ENCODE peak calls at places on chromosomes 3 and 15, in six cellular contexts. O is GM13976, T is thyroid gland, S is AG04450, X is transverse colon, J is choroid plexus epithelial cell. D is an unnamed sample.
A peak's percentile ranks its signal among the peaks of the same experiment; 100 is the strongest.

GRCh38 chr3:5239602-5240001 is 52.1 kb downstream of the EDEM1 start:
- DNase-seq in O (no peak), J (no peak), X (no peak), T (no peak), S (no peak), D (no peak)

GRCh38 chr3:12347301-12347700 is 58.4 kb downstream of the PPARG start:
- DNase-seq in J (peak; percentile 29), X (no peak), O (no peak), T (no peak), S (no peak), D (no peak)

GRCh38 chr15:38610748-38611147 is 46.1 kb upstream of the RASGRP1 start:
- DNase-seq in S (no peak), T (no peak), O (no peak), X (no peak), J (no peak), D (no peak)

GRCh38 chr15:72855791-72856190 is 72.2 kb upstream of the ADPGK start:
- DNase-seq in T (no peak), X (no peak), S (no peak), J (no peak), O (no peak), D (no peak)

GRCh38 chr15:68401496-68402431 is 30.2 kb downstream of the ITGA11 start:
- DNase-seq in X (no peak), S (no peak), T (no peak), O (no peak), J (no peak), D (no peak)

GRCh38 chr3:178629430-178630178 is 93.4 kb downstream of the KCNMB2 start:
- DNase-seq in O (no peak), S (no peak), T (no peak), X (no peak), J (no peak), D (no peak)

GRCh38 chr15:101329309-101329863 is 34.3 kb upstream of the SNRPA1 start:
- DNase-seq in T (no peak), X (no peak), O (no peak), J (no peak), S (no peak), D (no peak)

GRCh38 chr3:73134034-73134433 is 72.6 kb downstream of the EBLN2 start:
- DNase-seq in X (no peak), O (no peak), T (no peak), J (no peak), S (no peak), D (no peak)

GRCh38 chr3:13577181-13578121 is 28.5 kb downstream of the FBLN2 start:
- DNase-seq in O (no peak), T (no peak), X (no peak), J (no peak), S (no peak), D (no peak)

GRCh38 chr3:10547841-10548783 is 42.7 kb upstream of the ATP2B2 start:
- DNase-seq in O (no peak), X (no peak), S (no peak), J (no peak), T (no peak), D (no peak)

GRCh38 chr3:128515967-128516366 is 23.0 kb upstream of the GATA2 start:
- DNase-seq in S (no peak), O (no peak), X (no peak), J (no peak), T (no peak), D (no peak)

DNA sequence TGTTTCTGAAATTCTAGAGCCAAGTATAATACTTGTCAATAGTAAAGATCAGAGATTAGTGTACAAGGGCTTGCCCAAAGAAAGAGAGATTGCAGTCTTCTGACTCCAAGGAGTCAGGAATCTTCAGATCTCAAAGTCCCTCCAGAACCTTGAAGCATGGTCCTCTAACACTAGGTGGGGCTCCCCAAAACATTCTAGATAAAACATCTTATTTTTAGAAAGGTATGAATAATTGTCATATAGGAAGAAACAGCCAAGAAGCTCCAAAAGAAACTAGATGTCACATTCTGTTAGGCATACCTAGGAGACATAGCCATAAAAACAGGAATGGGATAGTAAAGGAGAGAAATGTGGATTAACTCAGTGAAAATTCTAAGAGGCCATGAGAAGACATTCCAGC is 10.7 kb downstream of the MUC13 start:
- DNase-seq in J (peak; percentile 22), T (no peak), X (no peak), S (no peak), O (no peak), D (no peak)
- TF ChIP-seq CTCF in J (peak; percentile 35), T (no peak), X (no peak), S (peak; percentile 33), O (no peak), D (no peak)

GRCh38 chr3:194287392-194287791 is 63.7 kb downstream of the CPN2 start:
- DNase-seq in X (no peak), J (no peak), T (no peak), O (no peak), S (no peak), D (no peak)
- TF ChIP-seq CTCF in X (no peak), J (no peak), T (no peak), O (no peak), S (no peak), D (no peak)

GRCh38 chr15:69476704-69477473 is 24.3 kb downstream of the RPLP1 start:
- DNase-seq in T (no peak), O (no peak), S (no peak), X (no peak), J (no peak), D (no peak)

GRCh38 chr15:69472575-69472974 is 20.0 kb downstream of the RPLP1 start:
- DNase-seq in S (no peak), T (no peak), J (no peak), X (no peak), O (no peak), D (no peak)

GRCh38 chr15:69475769-69476358 is 23.2 kb downstream of the RPLP1 start:
- DNase-seq in X (peak; percentile 84), S (no peak), O (peak; percentile 77), J (peak; percentile 83), T (peak; percentile 75), D (peak; percentile 72)

GRCh38 chr15:69474291-69474690 is 21.7 kb downstream of the RPLP1 start:
- DNase-seq in O (no peak), S (no peak), T (no peak), J (peak; percentile 19), X (no peak), D (no peak)

DNA sequence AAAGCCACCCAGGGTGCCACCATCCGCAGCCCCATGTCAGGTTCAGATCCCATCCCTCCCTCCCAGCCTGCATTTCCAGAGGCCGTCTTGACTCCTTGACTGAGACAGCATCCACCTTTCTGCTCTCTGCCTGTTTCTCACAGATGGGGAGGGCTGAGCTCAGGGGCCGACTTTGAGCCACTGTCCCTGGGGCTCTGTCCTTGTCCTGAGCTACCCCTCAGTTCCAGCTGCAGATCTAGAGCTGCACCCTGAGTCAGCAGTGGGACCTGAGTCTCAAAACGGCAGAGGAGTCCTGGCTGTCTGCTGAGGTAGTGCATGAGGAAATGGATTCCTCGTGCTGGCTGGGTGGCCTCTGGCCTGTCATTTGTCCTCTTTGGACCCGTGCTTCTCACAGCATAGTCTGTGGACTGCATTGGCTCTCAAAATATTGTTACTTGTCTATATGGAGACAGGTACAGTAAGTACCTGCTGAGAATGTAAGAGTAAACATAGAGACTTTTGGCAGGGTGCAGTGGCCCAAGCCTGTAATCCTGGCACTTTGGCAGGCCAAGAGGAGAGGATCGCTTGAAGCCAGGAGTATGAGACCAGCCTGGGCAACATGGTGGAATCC is 22.3 kb downstream of the RPLP1 start:
- DNase-seq in O (no peak), S (no peak), T (no peak), J (no peak), X (no peak), D (no peak)
- TF ChIP-seq CTCF in O (no peak), S (peak; percentile 40), T (no peak), J (peak; percentile 17), X (no peak), D (no peak)

DNA sequence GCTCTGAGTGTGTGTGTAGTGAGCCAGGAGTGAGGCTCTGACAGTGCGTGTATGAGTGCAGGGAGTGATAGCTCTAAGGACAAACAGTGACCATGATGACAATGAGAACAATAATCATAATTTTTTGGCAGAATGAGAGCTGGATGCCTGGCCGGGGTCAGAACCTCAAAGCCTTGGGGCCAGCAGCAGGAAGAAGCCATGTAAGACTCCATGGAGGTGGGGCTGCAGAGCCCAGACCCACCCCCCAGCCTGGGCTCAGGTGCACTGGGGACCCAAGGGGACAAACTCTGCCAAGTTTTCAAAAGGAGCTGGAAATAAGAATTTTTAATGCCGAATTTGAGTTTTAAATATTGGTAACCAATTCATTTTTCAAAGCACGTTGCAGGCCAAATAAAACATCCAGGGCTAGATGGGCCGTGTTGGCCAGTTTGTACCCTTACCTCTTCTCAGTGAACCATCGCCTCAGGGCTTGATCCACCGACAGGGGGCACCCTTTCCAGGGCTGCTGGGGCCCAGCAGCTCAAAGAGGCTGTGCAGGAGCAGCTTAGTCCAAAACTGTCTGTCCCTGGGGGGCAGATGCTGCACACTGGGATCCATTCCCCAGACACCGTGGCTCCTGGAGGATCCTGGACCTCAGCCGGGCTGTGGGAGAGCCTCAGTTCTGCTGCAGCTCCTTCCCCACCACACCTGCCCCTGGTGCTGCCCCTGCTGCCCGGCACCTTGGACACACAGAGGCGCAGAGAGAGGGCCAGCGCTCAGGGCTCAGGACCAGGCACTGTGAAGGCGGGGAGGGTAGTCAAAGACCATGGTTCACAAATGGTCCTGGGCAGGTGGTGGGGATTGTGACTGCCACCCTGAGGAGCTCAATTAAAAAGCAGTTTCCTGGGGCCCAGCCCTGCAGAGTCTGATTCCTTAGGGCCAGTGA is 86.1 kb upstream of the PRR20G start:
- DNase-seq in J (no peak), S (no peak), T (no peak), O (peak; percentile 67), X (peak; percentile 20), D (peak; percentile 53)
- TF ChIP-seq CTCF in J (peak; percentile 47), S (peak; percentile 25), T (no peak), O (peak; percentile 14), X (peak; percentile 11), D (peak; percentile 59)

DNA sequence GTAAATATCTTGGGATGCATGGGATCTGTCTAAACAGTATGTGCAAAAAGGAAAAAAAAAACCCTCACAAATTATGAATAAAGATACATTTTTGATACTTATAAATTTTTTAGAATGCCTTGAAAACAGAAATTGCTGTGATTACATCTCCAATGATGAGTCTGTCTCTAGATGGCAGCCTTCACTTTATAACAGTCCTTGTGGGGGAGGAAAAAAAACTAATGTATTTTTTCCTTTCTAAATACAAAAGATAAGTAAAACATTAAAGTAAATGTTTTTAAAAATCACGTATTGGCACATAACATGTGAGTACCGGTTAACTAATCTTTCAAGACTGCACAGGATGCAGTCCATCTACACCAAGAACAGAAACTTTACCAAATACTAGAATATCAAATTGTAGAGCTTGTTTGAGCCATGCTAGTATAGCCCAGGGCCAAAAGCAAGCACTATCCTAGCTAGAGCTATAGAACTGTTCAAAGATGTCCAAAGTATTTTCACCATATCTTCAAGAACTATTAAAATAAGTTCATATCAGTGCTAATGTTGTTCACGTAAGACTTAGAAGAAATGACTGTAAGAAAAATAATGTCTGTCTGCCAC is 206.4 kb downstream of the STAG1 start:
- DNase-seq in O (no peak), X (no peak), S (no peak), J (peak; percentile 65), T (no peak), D (no peak)
- TF ChIP-seq CTCF in O (no peak), X (no peak), S (peak; percentile 33), J (peak; percentile 48), T (no peak), D (peak; percentile 32)

D was measured in GM13977.